ENCODE peak calls at places on chromosomes 5 and 9, in six cellular contexts. E is WTC11; B is naive thymus-derived CD8-positive, alpha-beta T cell; J is mesothelial cell of epicardium; U is NT2/D1; A is T-cell. D is an unnamed sample.

GRCh38 chr9:8071445-8071798 is 271.8 kb upstream of the DMAC1 start:
- DNase-seq in E (no peak), B (no peak), J (no peak), U (no peak), A (no peak), D (no peak)

GRCh38 chr5:139422307-139422893 is 16.9 kb downstream of the DNAJC18 start:
- DNase-seq in E (no peak), B (peak; percentile 67), J (no peak), U (peak; percentile 40), A (peak; percentile 44), D (peak; percentile 61)

GRCh38 chr9:126436545-126437269 is 110.1 kb downstream of the MVB12B start:
- DNase-seq in E (no peak), B (no peak), J (no peak), U (no peak), A (no peak), D (no peak)

GRCh38 chr5:147981074-147981473 is 74.7 kb upstream of the C5orf46 start:
- DNase-seq in E (no peak), B (no peak), J (no peak), U (no peak), A (no peak), D (no peak)

GRCh38 chr9:130451509-130452388 is 7.0 kb downstream of the ASS1 start:
- DNase-seq in E (peak; percentile 80), B (no peak), J (peak; percentile 92), U (peak; percentile 73), A (no peak), D (peak; percentile 77)

GRCh38 chr9:27365977-27366376 is 69.0 kb upstream of the EQTN start:
- DNase-seq in E (no peak), B (peak; percentile 21), J (no peak), U (no peak), A (no peak), D (no peak)

GRCh38 chr5:57983426-57983825 is 476.5 kb downstream of the PLK2 start:
- DNase-seq in E (no peak), B (no peak), J (no peak), U (no peak), A (no peak), D (no peak)

GRCh38 chr9:71812385-71812784 is 44.1 kb upstream of the CEMIP2 start:
- DNase-seq in E (no peak), B (no peak), J (no peak), U (no peak), A (no peak), D (no peak)

GRCh38 chr5:56279979-56280378 is 46.8 kb upstream of the ANKRD55 start:
- DNase-seq in E (no peak), B (no peak), J (no peak), U (no peak), A (no peak), D (no peak)

GRCh38 chr9:106994463-106994862 is 131.5 kb downstream of the ZNF462 start:
- DNase-seq in E (no peak), B (no peak), J (no peak), U (no peak), A (no peak), D (no peak)

GRCh38 chr5:15995206-15996052 is 184.2 kb downstream of the MARCHF11 start:
- DNase-seq in E (peak; percentile 12), B (no peak), J (no peak), U (peak; percentile 13), A (no peak), D (no peak)

GRCh38 chr5:155080721-155081120 is 67.2 kb downstream of the KIF4B start:
- DNase-seq in E (no peak), B (no peak), J (no peak), U (no peak), A (no peak), D (no peak)

GRCh38 chr5:104111622-104112021 is 549.0 kb upstream of the NUDT12 start:
- DNase-seq in E (no peak), B (no peak), J (no peak), U (no peak), A (no peak), D (no peak)

GRCh38 chr9:88388886-88389617 is 808 bp downstream of the SPIN1 start:
- DNase-seq in E (peak; percentile 63), B (peak; percentile 6), J (peak; percentile 49), U (peak; percentile 32), A (peak; percentile 21), D (peak; percentile 34)

GRCh38 chr9:134461436-134461982 is 135.3 kb downstream of the RXRA start:
- DNase-seq in E (no peak), B (no peak), J (no peak), U (no peak), A (no peak), D (no peak)

GRCh38 chr5:94463739-94464138 is 154.7 kb downstream of the KIAA0825 start:
- DNase-seq in E (no peak), B (no peak), J (no peak), U (no peak), A (no peak), D (no peak)

GRCh38 chr9:13503599-13503998 is 224.1 kb upstream of the MPDZ start:
- DNase-seq in E (no peak), B (no peak), J (no peak), U (no peak), A (no peak), D (no peak)

GRCh38 chr9:137176302-137177182 is 4.7 kb upstream of the TMEM210 start:
- DNase-seq in E (peak; percentile 48), B (no peak), J (no peak), U (no peak), A (peak; percentile 33), D (peak; percentile 98)

GRCh38 chr9:134551176-134551575 is 90.4 kb upstream of the COL5A1 start:
- DNase-seq in E (no peak), B (no peak), J (no peak), U (no peak), A (no peak), D (no peak)

GRCh38 chr9:126151031-126151670 is 175.5 kb upstream of the MVB12B start:
- DNase-seq in E (no peak), B (no peak), J (no peak), U (no peak), A (no peak), D (no peak)

GRCh38 chr9:133571896-133572595 is 37.1 kb downstream of the FAM163B start:
- DNase-seq in E (no peak), B (no peak), J (no peak), U (no peak), A (no peak), D (no peak)

GRCh38 chr5:171707441-171707790 is 78.2 kb upstream of the SMIM23 start:
- DNase-seq in E (no peak), B (no peak), J (no peak), U (no peak), A (no peak), D (no peak)

GRCh38 chr9:2127486-2127885 is 112.3 kb downstream of the SMARCA2 start:
- DNase-seq in E (no peak), B (no peak), J (no peak), U (no peak), A (no peak), D (no peak)

GRCh38 chr5:73859696-73860095 is 233.7 kb downstream of the ARHGEF28 start:
- DNase-seq in E (no peak), B (no peak), J (no peak), U (no peak), A (no peak), D (no peak)

GRCh38 chr5:177006265-177006972 is at the start of gene UIMC1:
- DNase-seq in E (peak; percentile 94), B (peak; percentile 88), J (peak; percentile 92), U (peak; percentile 85), A (peak; percentile 87), D (peak; percentile 71)

GRCh38 chr9:97059661-97060060 is 20.7 kb upstream of the CTSV start:
- DNase-seq in E (no peak), B (no peak), J (no peak), U (no peak), A (no peak), D (no peak)

GRCh38 chr5:80077317-80077716 is 42.2 kb downstream of the THBS4 start:
- DNase-seq in E (no peak), B (no peak), J (no peak), U (no peak), A (no peak), D (no peak)

GRCh38 chr9:131307974-131308373 is 18.5 kb downstream of the PLPP7 start:
- DNase-seq in E (no peak), B (no peak), J (no peak), U (no peak), A (no peak), D (no peak)

GRCh38 chr5:7394889-7395431 is 978 bp upstream of the ADCY2 start:
- DNase-seq in E (peak; percentile 73), B (no peak), J (no peak), U (no peak), A (no peak), D (no peak)

GRCh38 chr9:113940077-113940476 is 64.0 kb downstream of the ZNF618 start:
- DNase-seq in E (no peak), B (no peak), J (no peak), U (no peak), A (no peak), D (no peak)

GRCh38 chr9:29213374-29214161 is 1640.3 kb upstream of the C9orf72 start:
- DNase-seq in E (peak; percentile 63), B (no peak), J (no peak), U (peak; percentile 51), A (no peak), D (no peak)

GRCh38 chr5:175797521-175798038 is 73.8 kb upstream of the CPLX2 start:
- DNase-seq in E (peak; percentile 68), B (no peak), J (no peak), U (peak; percentile 68), A (no peak), D (no peak)

GRCh38 chr5:136195971-136196577 is 3.1 kb upstream of the SMIM32 start:
- DNase-seq in E (no peak), B (no peak), J (no peak), U (no peak), A (no peak), D (no peak)

GRCh38 chr5:133814152-133814551 is 154.3 kb downstream of the C5orf15 start:
- DNase-seq in E (no peak), B (no peak), J (no peak), U (no peak), A (no peak), D (no peak)

GRCh38 chr5:139859013-139859412 is 63.4 kb downstream of the PSD2 start:
- DNase-seq in E (no peak), B (no peak), J (no peak), U (no peak), A (no peak), D (no peak)